ENCODE peak calls at places on chromosomes 2 and 18, in nine cellular contexts. O, Z, Y, P, J, U, I, H and A are unnamed samples.

GRCh38 chr2:165892541-165892940 is 61.0 kb downstream of the TTC21B start:
- DNase-seq in O (no peak), Z (no peak), Y (no peak), P (no peak), J (no peak), U (no peak), I (no peak), H (no peak), A (no peak)

GRCh38 chr18:69978743-69979715 is 31.4 kb upstream of the CD226 start:
- DNase-seq in O (no peak), Z (no peak), Y (no peak), P (no peak), J (no peak), U (no peak), I (no peak), H (no peak), A (no peak)

GRCh38 chr18:49340446-49340845 is 120.0 kb downstream of the DYM start:
- DNase-seq in O (no peak), Z (peak; percentile 15), Y (no peak), P (no peak), J (no peak), U (no peak), I (no peak), H (no peak), A (no peak)

GRCh38 chr2:48072556-48072955 is 166.3 kb upstream of the FBXO11 start:
- DNase-seq in O (no peak), Z (no peak), Y (no peak), P (no peak), J (no peak), U (no peak), I (no peak), H (no peak), A (no peak)

GRCh38 chr2:219437141-219437540 is 2.5 kb downstream of the SPEG start:
- DNase-seq in O (no peak), Z (no peak), Y (no peak), P (no peak), J (no peak), U (no peak), I (no peak), H (no peak), A (no peak)

GRCh38 chr18:77065221-77065981 is 67.2 kb downstream of the MBP start:
- DNase-seq in O (no peak), Z (peak; percentile 90), Y (no peak), P (peak; percentile 88), J (no peak), U (peak; percentile 88), I (no peak), H (no peak), A (no peak)

GRCh38 chr2:178157574-178157973 is 36.7 kb upstream of the OSBPL6 start:
- DNase-seq in O (no peak), Z (peak; percentile 68), Y (no peak), P (no peak), J (no peak), U (no peak), I (no peak), H (no peak), A (no peak)

GRCh38 chr18:62339106-62339988 is 14.2 kb downstream of the TNFRSF11A start:
- DNase-seq in O (no peak), Z (peak; percentile 81), Y (no peak), P (no peak), J (no peak), U (no peak), I (no peak), H (no peak), A (no peak)

GRCh38 chr18:52888014-52888413 is 548.0 kb downstream of the DCC start:
- DNase-seq in O (peak; percentile 35), Z (no peak), Y (no peak), P (no peak), J (no peak), U (no peak), I (no peak), H (no peak), A (no peak)

GRCh38 chr2:1590611-1591460 is 153.5 kb downstream of the PXDN start:
- DNase-seq in O (peak; percentile 62), Z (no peak), Y (no peak), P (no peak), J (peak; percentile 26), U (peak; percentile 76), I (no peak), H (no peak), A (no peak)

GRCh38 chr18:72544092-72544886 is at the start of gene CBLN2:
- DNase-seq in O (peak; percentile 73), Z (peak; percentile 76), Y (no peak), P (peak; percentile 65), J (peak; percentile 19), U (no peak), I (peak; percentile 21), H (peak; percentile 59), A (peak; percentile 84)

GRCh38 chr2:233821196-233821595 is 33.1 kb downstream of the HJURP start:
- DNase-seq in O (no peak), Z (no peak), Y (no peak), P (no peak), J (no peak), U (no peak), I (no peak), H (no peak), A (no peak)

GRCh38 chr18:41599529-41599928 is 355.5 kb upstream of the PIK3C3 start:
- DNase-seq in O (no peak), Z (no peak), Y (no peak), P (no peak), J (no peak), U (no peak), I (no peak), H (no peak), A (no peak)

GRCh38 chr18:939958-940357 is 35.3 kb downstream of the ADCYAP1 start:
- DNase-seq in O (no peak), Z (no peak), Y (no peak), P (no peak), J (no peak), U (no peak), I (no peak), H (no peak), A (no peak)